ENCODE peak calls at places on chromosome 17, in eight cellular contexts. One of them, this sample, is unnamed.
A peak's percentile ranks its signal among the peaks of the same experiment; 100 is the strongest.

GRCh38 chr17:63425478-63425877 is 20.6 kb downstream of the CYB561 start:
- DNase-seq in heart right ventricle: peak; percentile 63
- DNase-seq in HEK293T: peak; percentile 86
- DNase-seq in skeletal muscle cell: peak; percentile 62
- DNase-seq in stomach: peak; percentile 78
- DNase-seq in Right ventricle myocardium superior: peak; percentile 78
- DNase-seq in pulmonary artery endothelial cell: peak; percentile 54
- DNase-seq in CD8-positive, alpha-beta T cell: peak; percentile 61
- DNase-seq in this sample: peak; percentile 77

GRCh38 chr17:22270381-22270780 is 578.1 kb downstream of the KCNJ18 start:
- DNase-seq in heart right ventricle: no peak
- DNase-seq in HEK293T: no peak
- DNase-seq in skeletal muscle cell: no peak
- DNase-seq in stomach: no peak
- DNase-seq in Right ventricle myocardium superior: no peak
- DNase-seq in pulmonary artery endothelial cell: no peak
- DNase-seq in CD8-positive, alpha-beta T cell: no peak
- DNase-seq in this sample: no peak

GRCh38 chr17:45440161-45440859 is 7.6 kb upstream of the ARHGAP27 start:
- DNase-seq in heart right ventricle: no peak
- DNase-seq in HEK293T: no peak
- DNase-seq in skeletal muscle cell: no peak
- DNase-seq in stomach: no peak
- DNase-seq in Right ventricle myocardium superior: no peak
- DNase-seq in pulmonary artery endothelial cell: no peak
- DNase-seq in CD8-positive, alpha-beta T cell: no peak
- DNase-seq in this sample: peak; percentile 46

GRCh38 chr17:22512997-22513538 is 820.7 kb downstream of the KCNJ18 start:
- DNase-seq in heart right ventricle: no peak
- DNase-seq in HEK293T: peak; percentile 5
- DNase-seq in skeletal muscle cell: no peak
- DNase-seq in stomach: no peak
- DNase-seq in Right ventricle myocardium superior: no peak
- DNase-seq in pulmonary artery endothelial cell: no peak
- DNase-seq in CD8-positive, alpha-beta T cell: no peak
- DNase-seq in this sample: no peak

GRCh38 chr17:59641799-59642484 is 22.2 kb downstream of the CLTC start:
- DNase-seq in heart right ventricle: no peak
- DNase-seq in HEK293T: no peak
- DNase-seq in skeletal muscle cell: no peak
- DNase-seq in stomach: no peak
- DNase-seq in Right ventricle myocardium superior: no peak
- DNase-seq in pulmonary artery endothelial cell: no peak
- DNase-seq in CD8-positive, alpha-beta T cell: no peak
- DNase-seq in this sample: no peak

GRCh38 chr17:82939213-82940030 is 99.6 kb upstream of the ZNF750 start:
- DNase-seq in heart right ventricle: peak; percentile 9
- DNase-seq in HEK293T: no peak
- DNase-seq in skeletal muscle cell: no peak
- DNase-seq in stomach: no peak
- DNase-seq in Right ventricle myocardium superior: peak; percentile 32
- DNase-seq in pulmonary artery endothelial cell: no peak
- DNase-seq in CD8-positive, alpha-beta T cell: no peak
- DNase-seq in this sample: peak; percentile 62

GRCh38 chr17:76134911-76135809 is 5.9 kb downstream of the FOXJ1 start:
- DNase-seq in heart right ventricle: no peak
- DNase-seq in HEK293T: no peak
- DNase-seq in skeletal muscle cell: no peak
- DNase-seq in stomach: no peak
- DNase-seq in Right ventricle myocardium superior: no peak
- DNase-seq in pulmonary artery endothelial cell: no peak
- DNase-seq in CD8-positive, alpha-beta T cell: no peak
- DNase-seq in this sample: no peak

GRCh38 chr17:65064452-65065019 is 8.0 kb upstream of the GNA13 start:
- DNase-seq in heart right ventricle: no peak
- DNase-seq in HEK293T: no peak
- DNase-seq in skeletal muscle cell: no peak
- DNase-seq in stomach: no peak
- DNase-seq in Right ventricle myocardium superior: no peak
- DNase-seq in pulmonary artery endothelial cell: no peak
- DNase-seq in CD8-positive, alpha-beta T cell: no peak
- DNase-seq in this sample: no peak

GRCh38 chr17:59462385-59462784 is 103.0 kb upstream of the DHX40 start:
- DNase-seq in heart right ventricle: no peak
- DNase-seq in HEK293T: no peak
- DNase-seq in skeletal muscle cell: no peak
- DNase-seq in stomach: no peak
- DNase-seq in Right ventricle myocardium superior: no peak
- DNase-seq in pulmonary artery endothelial cell: no peak
- DNase-seq in CD8-positive, alpha-beta T cell: no peak
- DNase-seq in this sample: no peak